ENCODE peak calls at places on chromosomes 16 and 17, in nine cellular contexts. D is IMR-90, H is ovary, K is K562, B is astrocyte of the cerebellum, V is cardiac fibroblast, N is H1, R is dorsolateral prefrontal cortex, E is heart right ventricle. P is an unnamed sample.

GRCh38 chr17:6554871-6555330 is 1.5 kb downstream of the PITPNM3 start:
- DNase-seq in R (peak; percentile 65), D (no peak), B (no peak), K (no peak), H (no peak), E (no peak), V (no peak), N (no peak), P (no peak)

GRCh38 chr17:36136439-36136838 is 32.8 kb downstream of the CCL4 start:
- DNase-seq in H (no peak), B (no peak), R (no peak), N (no peak), V (no peak), D (no peak), K (no peak), E (no peak), P (no peak)

GRCh38 chr16:68645494-68646388 is 631 bp downstream of the CDH3 start:
- DNase-seq in E (no peak), R (no peak), B (no peak), N (no peak), V (no peak), D (no peak), K (no peak), H (peak; percentile 64), P (no peak)

GRCh38 chr16:25014500-25015147 is 545 bp downstream of the ARHGAP17 start:
- DNase-seq in B (no peak), K (peak; percentile 50), H (peak; percentile 50), D (peak; percentile 48), R (peak; percentile 77), V (peak; percentile 55), N (no peak), E (peak; percentile 51), P (no peak)

GRCh38 chr17:50051606-50052005 is 4.3 kb upstream of the ITGA3 start:
- DNase-seq in K (no peak), R (no peak), B (no peak), E (no peak), N (no peak), H (no peak), D (no peak), V (peak; percentile 54), P (no peak)

GRCh38 chr16:57621521-57622268 is 6.7 kb upstream of the ADGRG1 start:
- DNase-seq in B (no peak), N (no peak), V (no peak), R (peak; percentile 39), K (no peak), E (no peak), D (no peak), H (no peak), P (no peak)

GRCh38 chr16:68992521-68992920 is 112.9 kb upstream of the HAS3 start:
- DNase-seq in B (peak; percentile 32), E (no peak), R (no peak), V (peak; percentile 89), H (no peak), D (peak; percentile 86), K (no peak), N (no peak), P (peak; percentile 20)

GRCh38 chr16:87945351-87946042 is 5.7 kb upstream of the BANP start:
- DNase-seq in K (no peak), N (no peak), R (peak; percentile 88), E (peak; percentile 80), B (peak; percentile 53), H (peak; percentile 84), D (peak; percentile 83), V (peak; percentile 69), P (no peak)

GRCh38 chr17:48047113-48047740 is 932 bp upstream of the NFE2L1 start:
- DNase-seq in B (no peak), V (no peak), K (no peak), N (no peak), D (no peak), H (no peak), E (no peak), R (no peak), P (no peak)

GRCh38 chr17:64073771-64074703 is 53.6 kb upstream of the ICAM2 start:
- DNase-seq in N (no peak), D (no peak), K (no peak), E (no peak), V (no peak), B (no peak), H (no peak), R (no peak), P (no peak)

GRCh38 chr17:29642171-29642611 is 19.5 kb upstream of the CORO6 start:
- DNase-seq in E (no peak), D (no peak), N (no peak), B (no peak), R (no peak), V (no peak), K (no peak), H (no peak), P (no peak)

GRCh38 chr16:65867276-65867990 is 499.1 kb upstream of the CDH5 start:
- DNase-seq in D (no peak), R (no peak), V (no peak), K (no peak), N (no peak), E (no peak), B (no peak), H (no peak), P (no peak)

GRCh38 chr16:71846443-71846842 is 667 bp downstream of the ATXN1L start:
- DNase-seq in R (no peak), D (no peak), E (no peak), K (no peak), B (no peak), N (no peak), H (no peak), V (peak; percentile 23), P (no peak)

GRCh38 chr17:42072323-42073187 is 22.2 kb upstream of the C17orf113 start:
- DNase-seq in D (no peak), B (no peak), N (no peak), E (no peak), H (no peak), K (peak; percentile 50), R (no peak), V (no peak), P (no peak)

GRCh38 chr17:4258867-4259266 is 4.9 kb downstream of the ANKFY1 start:
- DNase-seq in N (no peak), K (no peak), R (no peak), E (no peak), D (no peak), V (no peak), H (no peak), B (no peak), P (no peak)

GRCh38 chr17:4267402-4267801 is 3.6 kb upstream of the ANKFY1 start:
- DNase-seq in K (no peak), V (no peak), B (no peak), D (no peak), H (no peak), R (no peak), N (no peak), E (no peak), P (no peak)

GRCh38 chr17:4261452-4261851 is 2.3 kb downstream of the ANKFY1 start:
- DNase-seq in K (no peak), V (no peak), N (no peak), D (no peak), H (no peak), R (no peak), E (no peak), B (no peak), P (no peak)

GRCh38 chr17:4266550-4266949 is 2.8 kb upstream of the ANKFY1 start:
- DNase-seq in R (no peak), K (no peak), N (no peak), H (no peak), E (no peak), B (no peak), V (no peak), D (no peak), P (no peak)

DNA sequence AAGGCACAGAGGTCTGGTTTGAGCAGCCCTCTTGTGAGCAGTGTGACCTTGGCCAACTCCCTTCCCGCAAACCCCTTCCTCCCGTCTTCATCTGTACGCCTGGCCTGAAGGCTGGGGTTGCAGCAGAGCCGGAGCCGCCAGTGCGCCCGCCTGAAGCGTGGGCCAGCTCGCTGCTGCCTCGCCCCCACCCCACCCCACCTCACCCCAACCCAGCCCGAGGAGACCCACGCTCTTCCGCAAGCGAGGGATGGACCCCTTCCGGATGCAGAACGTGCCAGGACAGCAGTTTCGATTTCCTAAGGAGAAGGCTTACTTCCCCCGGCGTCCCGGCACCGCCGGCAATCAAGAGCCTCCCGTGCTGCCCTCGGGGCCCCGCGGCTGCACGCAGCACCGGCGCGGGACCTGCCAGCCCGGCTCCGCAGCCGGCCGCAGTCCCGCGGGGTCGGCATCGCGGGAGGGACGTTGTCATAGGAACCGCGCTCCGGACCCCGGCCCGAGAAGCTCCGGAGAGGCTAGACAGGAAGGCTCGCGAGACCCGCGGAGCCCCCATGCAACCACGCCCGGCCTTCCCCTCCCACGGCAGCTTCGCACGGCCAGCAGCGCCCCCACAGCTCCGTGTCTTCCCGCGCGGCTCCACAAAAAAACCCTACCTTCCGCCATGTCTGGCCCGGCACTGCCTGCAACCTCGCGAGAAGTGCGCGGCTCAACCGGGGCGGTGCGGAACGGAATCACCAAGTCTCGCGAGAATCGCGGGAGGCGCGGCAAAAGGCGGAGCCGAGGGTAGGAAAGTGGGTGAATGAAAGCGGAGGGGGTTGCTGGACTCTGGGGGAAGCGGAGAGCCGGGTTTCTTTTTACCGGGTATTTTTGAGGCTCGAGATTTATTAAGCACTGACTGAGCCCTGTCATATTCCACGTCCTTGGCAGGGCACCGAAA is at the start of gene ANKFY1:
- DNase-seq in D (peak; percentile 92), K (peak; percentile 93), N (peak; percentile 79), V (peak; percentile 94), B (peak; percentile 85), E (peak; percentile 98), R (peak; percentile 97), H (peak; percentile 95), P (peak; percentile 72)
- TF ChIP-seq CTCF in D (peak; percentile 31), K (peak; percentile 48), N (no peak), V (no peak), B (peak; percentile 3), E (peak; percentile 33), R (peak; percentile 20), H (peak; percentile 30), P (no peak)

DNA sequence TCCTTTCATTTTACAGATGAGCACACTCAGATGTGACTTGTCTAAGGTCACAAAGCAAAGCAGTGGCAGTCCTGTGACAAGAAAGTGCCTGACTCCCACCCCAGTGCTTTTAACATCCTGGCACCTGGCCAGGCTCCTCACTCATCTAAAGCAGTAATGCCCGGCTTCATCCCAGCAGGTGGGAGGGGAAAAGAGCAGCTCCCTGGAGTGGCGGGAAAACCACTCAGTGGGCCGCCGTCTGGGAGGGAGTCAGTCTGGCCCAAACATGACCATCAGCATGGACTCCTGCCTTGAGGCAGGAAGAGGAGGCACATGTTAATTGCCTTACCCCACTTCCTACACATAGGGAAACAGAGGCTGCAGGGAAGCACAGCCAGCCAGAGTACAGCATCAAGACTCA is 2.6 kb downstream of the PCGF2 start:
- DNase-seq in N (no peak), H (no peak), R (no peak), E (no peak), B (no peak), K (no peak), D (no peak), V (no peak), P (no peak)
- H3K4me3 ChIP-seq in N (no peak overlapping the region), H (no peak overlapping the region), R (no peak overlapping the region), E (no peak overlapping the region), B (peak overlapping the region; percentile 93), K (no peak overlapping the region), D (no peak overlapping the region), V (no peak overlapping the region), P (peak overlapping the region; percentile 88)

GRCh38 chr16:70723740-70724145 is 37.9 kb upstream of the MTSS2 start:
- DNase-seq in H (no peak), D (no peak), V (no peak), N (no peak), B (no peak), K (no peak), R (no peak), E (no peak), P (no peak)
- TF ChIP-seq CTCF in H (no peak), D (no peak), V (no peak), N (no peak), B (no peak), K (no peak), R (no peak), E (no peak), P (no peak)

GRCh38 chr16:88974080-88974479 is 2.9 kb downstream of the CBFA2T3 start:
- DNase-seq in H (no peak), E (no peak), K (no peak), N (no peak), V (no peak), B (no peak), D (no peak), R (no peak), P (no peak)
- H3K4me3 ChIP-seq in H (no peak overlapping the region), E (no peak overlapping the region), K (peak overlapping the region; percentile 85), N (no peak overlapping the region), V (no peak overlapping the region), B (no peak overlapping the region), D (no peak overlapping the region), R (no peak overlapping the region), P (no peak overlapping the region)

P was measured in HFF-Myc.